ENCODE peak calls at places on chromosome 18, in six cellular contexts. D, G, E, A, K and J are unnamed samples. For H3F3A, the result is how much of the 10 kb centered on the place peaks cover.

GRCh38 chr18:111292-112014 is 46.9 kb upstream of the USP14 start:
- DNase-seq in D (peak), G (peak), E (peak), A (peak), K (peak), J (peak)

GRCh38 chr18:48609820-48610815 is 71.3 kb downstream of the CTIF start:
- DNase-seq in D (no peak), G (no peak), E (no peak), A (peak), K (peak), J (no peak)

GRCh38 chr18:40012931-40013609 is 1942.0 kb upstream of the PIK3C3 start:
- DNase-seq in D (no peak), G (no peak), E (no peak), A (peak), K (no peak), J (no peak)

GRCh38 chr18:48979944-48980890 is 29.5 kb upstream of the SMAD7 start:
- DNase-seq in D (no peak), G (no peak), E (no peak), A (peak), K (no peak), J (no peak)

GRCh38 chr18:44520981-44521672 is 159.6 kb upstream of the SETBP1 start:
- DNase-seq in D (no peak), G (no peak), E (no peak), A (peak), K (no peak), J (peak)

GRCh38 chr18:51461956-51462355 is 264.5 kb upstream of the MEX3C start:
- DNase-seq in D (no peak), G (no peak), E (no peak), A (no peak), K (no peak), J (no peak)

GRCh38 chr18:68992719-68993482 is 195.0 kb downstream of the CCDC102B start:
- DNase-seq in D (no peak), G (no peak), E (no peak), A (no peak), K (no peak), J (no peak)

GRCh38 chr18:3194947-3195612 is 24.7 kb downstream of the MYOM1 start:
- DNase-seq in D (no peak), G (no peak), E (no peak), A (no peak), K (no peak), J (no peak)

GRCh38 chr18:22667158-22667557 is 249.4 kb upstream of the CTAGE1 start:
- DNase-seq in D (no peak), G (no peak), E (no peak), A (no peak), K (no peak), J (no peak)

GRCh38 chr18:46704189-46704588 is 47.2 kb upstream of the LOXHD1 start:
- DNase-seq in D (no peak), G (no peak), E (no peak), A (no peak), K (no peak), J (no peak)

GRCh38 chr18:72895548-72895947 is 27.8 kb upstream of the NETO1 start:
- DNase-seq in D (no peak), G (no peak), E (no peak), A (no peak), K (no peak), J (no peak)

GRCh38 chr18:57364460-57364859 is 12.1 kb downstream of the ST8SIA3 start:
- DNase-seq in D (no peak), G (no peak), E (no peak), A (no peak), K (no peak), J (no peak)

GRCh38 chr18:77321823-77322805 is 72.5 kb downstream of the GALR1 start:
- DNase-seq in D (no peak), G (no peak), E (no peak), A (no peak), K (no peak), J (no peak)

GRCh38 chr18:77329651-77330050 is 80.0 kb downstream of the GALR1 start:
- DNase-seq in D (no peak), G (no peak), E (no peak), A (no peak), K (no peak), J (no peak)

GRCh38 chr18:77320960-77321559 is 71.4 kb downstream of the GALR1 start:
- DNase-seq in D (no peak), G (no peak), E (no peak), A (no peak), K (no peak), J (no peak)

DNA sequence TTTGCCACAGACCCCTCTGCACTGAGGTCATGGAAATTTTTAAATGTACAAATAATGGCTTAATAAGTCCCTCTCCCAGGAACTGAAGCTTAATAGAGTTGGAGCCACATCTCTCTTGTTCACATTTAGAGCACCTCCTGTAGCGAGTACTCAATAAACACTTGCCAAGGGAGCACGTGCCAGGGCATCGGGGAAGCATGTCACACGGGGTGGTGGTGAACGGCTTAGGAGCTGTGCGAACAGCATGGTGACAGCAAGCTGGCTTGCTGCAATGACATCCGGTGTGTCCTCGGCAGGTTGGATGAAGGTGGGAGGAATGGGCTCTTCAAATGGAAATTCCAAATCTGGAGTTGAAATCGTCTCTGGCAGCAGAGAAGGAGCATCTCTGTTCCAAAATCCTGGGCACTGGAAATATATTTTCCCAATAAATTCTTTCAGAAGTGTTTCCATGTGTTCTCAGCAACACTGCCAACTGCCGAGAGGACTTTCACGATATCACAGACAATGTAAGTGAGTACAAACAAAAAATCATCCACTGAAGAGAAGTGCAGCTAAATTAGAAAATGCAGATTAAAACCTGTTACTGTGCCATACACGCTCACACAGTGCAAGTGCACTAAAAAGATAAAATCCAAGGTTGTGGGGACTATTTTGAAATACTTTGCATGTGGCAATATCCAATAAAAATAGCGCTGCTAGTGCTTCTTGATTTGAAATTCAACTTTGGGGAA is 74.2 kb downstream of the GALR1 start:
- DNase-seq in D (no peak), G (no peak), E (no peak), A (no peak), K (no peak), J (no peak)
- H3K4me2 ChIP-seq in D (no peak), G (no peak), E (no peak), A (no peak), K (no peak), J (no peak)

DNA sequence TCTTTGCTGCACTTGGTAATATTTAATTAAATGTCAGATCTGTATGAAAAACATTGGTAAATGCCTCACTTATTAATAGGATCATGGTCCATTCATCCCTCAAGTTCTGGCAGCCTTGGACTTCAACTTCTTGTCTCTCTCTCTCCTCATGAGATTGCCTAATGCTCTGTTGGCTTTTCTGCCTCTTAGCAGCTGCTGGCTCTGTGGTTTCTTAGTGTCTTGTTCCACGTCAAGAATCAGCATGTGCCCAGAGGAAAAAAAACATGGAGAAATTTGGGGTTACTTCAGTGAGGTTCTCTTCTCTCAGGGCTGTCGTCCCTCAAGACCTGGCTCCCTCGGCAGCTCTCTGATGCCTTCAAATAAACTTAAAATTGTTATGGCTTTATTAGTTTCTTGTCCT is 75.4 kb downstream of the TAF4B start:
- DNase-seq in D (no peak), G (no peak), E (no peak), A (peak), K (no peak), J (no peak)
- H3F3A ChIP-seq in D (under half), G (under half), E (under half), A (under half), K (under half), J (under half)

GRCh38 chr18:13605901-13606300 is 120.5 kb downstream of the FAM210A start:
- DNase-seq in D (no peak), G (no peak), E (no peak), A (no peak), K (no peak), J (no peak)
- H3K4me2 ChIP-seq in D (no peak), G (no peak), E (no peak), A (no peak), K (no peak), J (no peak)

GRCh38 chr18:59266019-59266369 is 7.3 kb downstream of the RAX start:
- DNase-seq in D (no peak), G (no peak), E (peak), A (no peak), K (no peak), J (no peak)
- H3F3A ChIP-seq in D (half or more), G (under half), E (under half), A (under half), K (under half), J (under half)

GRCh38 chr18:54718436-54718773 is 109.9 kb upstream of the RAB27B start:
- DNase-seq in D (no peak), G (no peak), E (no peak), A (no peak), K (no peak), J (no peak)
- H3K4me2 ChIP-seq in D (peak), G (peak), E (no peak), A (no peak), K (no peak), J (no peak)

GRCh38 chr18:8313043-8313442 is 296.2 kb upstream of the RAB12 start:
- DNase-seq in D (no peak), G (no peak), E (no peak), A (no peak), K (no peak), J (no peak)
- H3F3A ChIP-seq in D (under half), G (under half), E (under half), A (under half), K (under half), J (under half)

DNA sequence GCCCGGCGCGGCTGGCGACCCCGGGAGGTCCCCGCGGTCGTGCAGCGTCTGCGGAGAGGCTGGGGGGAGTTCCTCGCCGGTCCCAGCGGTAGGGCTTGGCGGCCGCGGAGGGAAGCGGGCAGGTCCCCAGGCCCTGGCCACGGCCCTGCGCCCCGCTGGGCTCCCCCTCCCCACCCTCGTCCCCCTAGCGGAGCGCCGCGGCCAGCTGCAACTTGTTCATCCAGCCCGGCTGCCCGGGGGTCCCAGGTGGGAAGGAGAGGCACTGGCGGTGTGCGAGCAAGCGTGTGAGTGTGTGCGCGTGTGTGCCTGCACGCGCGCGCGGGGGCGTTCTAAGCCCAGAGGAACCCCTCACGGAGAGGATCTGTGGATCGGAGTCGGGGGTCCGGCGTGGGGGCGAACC is 1.3 kb downstream of the PTPRM start:
- DNase-seq in D (peak), G (peak), E (peak), A (peak), K (no peak), J (peak)
- H3K4me2 ChIP-seq in D (peak), G (peak), E (peak), A (peak), K (peak), J (peak)